ENCODE peak calls at places on chromosomes 13 and 19, in four cellular contexts. One of them, this sample, is unnamed.

GRCh38 chr19:7182489-7182888 is 111.7 kb downstream of the INSR start:
- DNase-seq in CD4-positive, alpha-beta T cell: no peak
- DNase-seq in anterior cingulate cortex: no peak
- DNase-seq in T-helper 22 cell: no peak
- DNase-seq in this sample: no peak

GRCh38 chr13:112956516-112957294 is 12.3 kb upstream of the MCF2L start:
- DNase-seq in T-helper 22 cell: no peak
- DNase-seq in anterior cingulate cortex: no peak
- DNase-seq in CD4-positive, alpha-beta T cell: no peak
- DNase-seq in this sample: no peak

GRCh38 chr19:34391813-34392212 is 12.4 kb upstream of the PDCD2L start:
- DNase-seq in CD4-positive, alpha-beta T cell: no peak
- DNase-seq in anterior cingulate cortex: no peak
- DNase-seq in T-helper 22 cell: no peak
- DNase-seq in this sample: no peak

GRCh38 chr19:52658595-52658994 is 20.4 kb upstream of the ZNF83 start:
- DNase-seq in T-helper 22 cell: no peak
- DNase-seq in CD4-positive, alpha-beta T cell: no peak
- DNase-seq in anterior cingulate cortex: no peak
- DNase-seq in this sample: no peak

GRCh38 chr19:58450836-58451357 is 525 bp upstream of the ZNF324B start:
- DNase-seq in CD4-positive, alpha-beta T cell: no peak
- DNase-seq in T-helper 22 cell: no peak
- DNase-seq in anterior cingulate cortex: no peak
- DNase-seq in this sample: no peak

GRCh38 chr19:6126335-6126974 is 9.0 kb upstream of the ACSBG2 start:
- DNase-seq in anterior cingulate cortex: no peak
- DNase-seq in CD4-positive, alpha-beta T cell: no peak
- DNase-seq in T-helper 22 cell: no peak
- DNase-seq in this sample: no peak

GRCh38 chr13:34421849-34422475 is 520.1 kb upstream of the NBEA start:
- DNase-seq in CD4-positive, alpha-beta T cell: no peak
- DNase-seq in T-helper 22 cell: no peak
- DNase-seq in anterior cingulate cortex: no peak
- DNase-seq in this sample: no peak

GRCh38 chr19:8366961-8367326 is 3.0 kb downstream of the ANGPTL4 start:
- DNase-seq in CD4-positive, alpha-beta T cell: no peak
- DNase-seq in anterior cingulate cortex: no peak
- DNase-seq in T-helper 22 cell: no peak
- DNase-seq in this sample: no peak

GRCh38 chr13:57632276-57633140 is 964 bp downstream of the PCDH17 start:
- DNase-seq in T-helper 22 cell: no peak
- DNase-seq in CD4-positive, alpha-beta T cell: no peak
- DNase-seq in anterior cingulate cortex: peak
- DNase-seq in this sample: peak

GRCh38 chr19:45852941-45853340 is 10.0 kb downstream of the SYMPK start:
- DNase-seq in CD4-positive, alpha-beta T cell: no peak
- DNase-seq in T-helper 22 cell: no peak
- DNase-seq in anterior cingulate cortex: no peak
- DNase-seq in this sample: no peak

GRCh38 chr19:47190167-47190727 is 40.8 kb downstream of the BBC3 start:
- DNase-seq in T-helper 22 cell: peak
- DNase-seq in anterior cingulate cortex: peak
- DNase-seq in CD4-positive, alpha-beta T cell: peak
- DNase-seq in this sample: peak

GRCh38 chr13:31987071-31987470 is 44.5 kb upstream of the FRY start:
- DNase-seq in anterior cingulate cortex: no peak
- DNase-seq in T-helper 22 cell: no peak
- DNase-seq in CD4-positive, alpha-beta T cell: no peak
- DNase-seq in this sample: no peak

GRCh38 chr13:75554981-75555380 is 5.4 kb downstream of the UCHL3 start:
- DNase-seq in CD4-positive, alpha-beta T cell: no peak
- DNase-seq in anterior cingulate cortex: no peak
- DNase-seq in T-helper 22 cell: no peak
- DNase-seq in this sample: no peak

GRCh38 chr19:46491975-46492682 is 3.5 kb downstream of the PNMA8B start:
- DNase-seq in CD4-positive, alpha-beta T cell: no peak
- DNase-seq in T-helper 22 cell: no peak
- DNase-seq in anterior cingulate cortex: no peak
- DNase-seq in this sample: no peak

GRCh38 chr13:35818577-35819165 is 312.5 kb downstream of the DCLK1 start:
- DNase-seq in anterior cingulate cortex: no peak
- DNase-seq in CD4-positive, alpha-beta T cell: no peak
- DNase-seq in T-helper 22 cell: no peak
- DNase-seq in this sample: peak

GRCh38 chr13:48585456-48585840 is 52.6 kb upstream of the RCBTB2 start:
- DNase-seq in CD4-positive, alpha-beta T cell: no peak
- DNase-seq in anterior cingulate cortex: no peak
- DNase-seq in T-helper 22 cell: no peak
- DNase-seq in this sample: peak

This sample was measured in globus pallidus.